ENCODE peak calls at places on chromosomes 13 and 19, in six cellular contexts. Q is uterus, S is A549, I is thyroid gland, R is HCT116, K is erythroblast. Z is an unnamed sample.

GRCh38 chr19:13132471-13133166 is 14.6 kb downstream of the NACC1 start:
- DNase-seq in R (no peak), K (peak), S (no peak), I (peak), Q (no peak), Z (no peak)

GRCh38 chr19:7679017-7679720 is 1.5 kb upstream of the TRAPPC5 start:
- DNase-seq in K (peak), I (no peak), S (no peak), Q (no peak), R (no peak), Z (no peak)

GRCh38 chr13:103156346-103156998 is 90.3 kb upstream of the SLC10A2 start:
- DNase-seq in S (no peak), R (no peak), Q (no peak), I (no peak), K (no peak), Z (no peak)

GRCh38 chr19:6720369-6721112 is at the start of gene C3:
- DNase-seq in I (peak), K (no peak), R (no peak), S (peak), Q (peak), Z (no peak)

GRCh38 chr13:108437496-108437895 is 168.0 kb downstream of the TNFSF13B start:
- DNase-seq in K (no peak), I (no peak), S (no peak), R (no peak), Q (no peak), Z (no peak)

GRCh38 chr19:30229524-30230174 is 142.5 kb upstream of the ZNF536 start:
- DNase-seq in I (no peak), R (no peak), K (no peak), S (no peak), Q (no peak), Z (no peak)

GRCh38 chr13:93180376-93180966 is 46.1 kb upstream of the GPC6 start:
- DNase-seq in I (no peak), S (no peak), K (no peak), Q (no peak), R (no peak), Z (no peak)

GRCh38 chr13:52164989-52165388 is 5.6 kb upstream of the NEK3 start:
- DNase-seq in I (no peak), R (no peak), S (no peak), Q (no peak), K (no peak), Z (no peak)

GRCh38 chr13:110303644-110304043 is 3.3 kb downstream of the COL4A1 start:
- DNase-seq in I (no peak), K (no peak), Q (no peak), R (no peak), S (no peak), Z (no peak)

GRCh38 chr19:12766051-12766521 is 9.3 kb downstream of the HOOK2 start:
- DNase-seq in S (peak), I (peak), Q (peak), R (no peak), K (peak), Z (peak)

GRCh38 chr13:23428183-23428528 is 5.3 kb downstream of the SACS start:
- DNase-seq in I (no peak), S (no peak), Q (no peak), K (no peak), R (no peak), Z (no peak)

GRCh38 chr19:3073931-3074595 is 11.8 kb upstream of the TLE5 start:
- DNase-seq in R (no peak), K (no peak), Q (peak), S (no peak), I (no peak), Z (no peak)

GRCh38 chr19:57106646-57107235 is 13.0 kb upstream of the USP29 start:
- DNase-seq in Q (no peak), R (no peak), K (no peak), I (no peak), S (no peak), Z (no peak)

GRCh38 chr13:99403458-99403971 is 96.3 kb upstream of the GPR183 start:
- DNase-seq in S (no peak), K (no peak), R (no peak), Q (no peak), I (no peak), Z (no peak)

GRCh38 chr13:111395511-111396393 is 75.3 kb downstream of the TEX29 start:
- DNase-seq in S (no peak), R (no peak), I (no peak), K (no peak), Q (no peak), Z (no peak)

GRCh38 chr19:16571689-16572331 is 405 bp downstream of the SLC35E1 start:
- DNase-seq in I (no peak), K (peak), R (no peak), S (no peak), Q (no peak), Z (no peak)

GRCh38 chr13:57123660-57124059 is 17.1 kb upstream of the PRR20A start:
- DNase-seq in R (no peak), I (no peak), Q (no peak), K (no peak), S (no peak), Z (no peak)

GRCh38 chr13:43377149-43377548 is 353.8 kb downstream of the DNAJC15 start:
- DNase-seq in Q (peak), I (no peak), S (no peak), R (no peak), K (peak), Z (no peak)

GRCh38 chr19:5147074-5147970 is 178.4 kb downstream of the KDM4B start:
- DNase-seq in R (no peak), Q (no peak), K (no peak), S (no peak), I (no peak), Z (no peak)

GRCh38 chr19:35000647-35001501 is 751 bp downstream of the GRAMD1A start:
- DNase-seq in I (peak), S (peak), K (peak), Q (no peak), R (no peak), Z (peak)
- TF ChIP-seq POLR2A in I (no peak), S (no peak), K (no peak), Q (no peak), R (no peak), Z (no peak)

GRCh38 chr13:29427937-29428309 is 167.6 kb downstream of the SLC7A1 start:
- DNase-seq in Q (no peak), I (no peak), R (no peak), K (no peak), S (no peak), Z (no peak)
- TF ChIP-seq POLR2A in Q (no peak), I (no peak), R (no peak), K (no peak), S (no peak), Z (no peak)

DNA sequence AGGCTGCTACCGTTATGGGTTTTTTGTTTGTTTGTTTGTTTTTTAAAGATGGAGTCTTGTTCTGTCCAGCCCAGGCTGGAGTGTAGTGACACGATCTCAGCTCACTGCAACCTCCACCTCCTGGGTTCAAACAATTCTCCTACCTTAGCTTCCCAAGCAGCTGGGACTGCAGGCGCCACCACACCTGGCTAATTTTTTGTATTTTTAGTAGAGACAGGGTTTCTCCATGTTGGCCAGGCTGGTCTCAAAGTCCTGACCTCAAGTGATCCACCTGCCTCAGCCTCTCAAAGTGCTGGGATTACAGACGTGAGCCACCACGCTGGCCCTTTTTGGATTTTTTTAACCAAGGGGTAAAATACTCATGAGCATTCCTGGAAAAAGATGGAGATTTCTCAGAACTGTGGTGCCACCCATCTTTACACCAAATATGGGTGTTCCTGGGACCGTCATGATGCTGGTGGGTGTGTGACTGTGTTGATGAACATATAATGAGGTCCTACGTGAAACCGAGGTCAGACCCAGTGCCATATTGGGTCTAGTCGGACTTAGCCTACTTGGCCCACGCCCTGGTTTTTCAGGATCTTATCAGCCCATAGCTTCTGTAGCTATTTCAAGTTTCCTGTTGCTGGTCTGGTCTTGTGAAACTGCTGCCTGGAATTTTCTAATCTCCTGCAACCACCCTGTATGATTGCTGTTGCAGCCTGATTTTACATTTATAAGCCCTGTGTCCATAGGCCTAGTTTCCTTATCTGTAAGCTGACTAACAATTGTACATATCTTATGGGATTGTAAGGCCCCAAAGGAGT is 6.2 kb downstream of the PPP1R15A start:
- DNase-seq in I (no peak), K (peak), S (no peak), Q (no peak), R (no peak), Z (no peak)
- TF ChIP-seq POLR2A in I (no peak), K (peak), S (no peak), Q (no peak), R (no peak), Z (no peak)

DNA sequence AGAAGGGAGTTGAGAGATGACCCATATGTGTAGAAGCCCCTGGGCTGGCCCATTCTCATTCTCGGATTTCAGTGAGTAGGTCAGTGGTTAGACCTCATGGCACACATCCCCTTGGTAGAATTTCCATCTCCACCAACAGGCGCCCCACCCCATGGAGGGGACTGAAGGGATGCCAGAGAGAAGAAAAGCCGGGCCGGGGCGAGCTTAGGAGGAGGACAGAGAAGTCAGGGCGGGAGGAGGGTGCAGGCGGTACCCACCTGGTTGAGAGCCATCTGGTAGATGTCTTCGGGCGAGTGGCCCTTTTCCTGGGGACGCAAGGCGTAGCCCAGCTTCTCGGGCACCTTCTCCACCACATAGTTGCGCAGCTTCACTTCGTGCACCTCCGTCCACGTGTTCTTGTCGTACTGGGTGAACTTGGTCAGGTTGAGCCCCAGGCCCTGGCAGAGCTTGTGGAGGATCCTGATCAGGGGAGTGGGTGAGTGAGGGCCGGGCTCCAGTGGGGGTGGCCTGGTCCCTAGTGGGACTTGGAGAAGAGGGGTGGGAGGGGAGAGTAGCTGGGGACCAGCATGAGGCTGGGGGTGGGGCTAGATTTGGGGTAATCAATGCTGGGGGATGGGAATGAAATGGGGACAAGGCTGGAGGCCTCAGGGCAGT is 2.5 kb downstream of the IL4I1 start:
- DNase-seq in S (no peak), I (no peak), Q (no peak), R (no peak), K (no peak), Z (no peak)
- TF ChIP-seq POLR2A in S (no peak), I (no peak), Q (no peak), R (no peak), K (no peak), Z (no peak)

DNA sequence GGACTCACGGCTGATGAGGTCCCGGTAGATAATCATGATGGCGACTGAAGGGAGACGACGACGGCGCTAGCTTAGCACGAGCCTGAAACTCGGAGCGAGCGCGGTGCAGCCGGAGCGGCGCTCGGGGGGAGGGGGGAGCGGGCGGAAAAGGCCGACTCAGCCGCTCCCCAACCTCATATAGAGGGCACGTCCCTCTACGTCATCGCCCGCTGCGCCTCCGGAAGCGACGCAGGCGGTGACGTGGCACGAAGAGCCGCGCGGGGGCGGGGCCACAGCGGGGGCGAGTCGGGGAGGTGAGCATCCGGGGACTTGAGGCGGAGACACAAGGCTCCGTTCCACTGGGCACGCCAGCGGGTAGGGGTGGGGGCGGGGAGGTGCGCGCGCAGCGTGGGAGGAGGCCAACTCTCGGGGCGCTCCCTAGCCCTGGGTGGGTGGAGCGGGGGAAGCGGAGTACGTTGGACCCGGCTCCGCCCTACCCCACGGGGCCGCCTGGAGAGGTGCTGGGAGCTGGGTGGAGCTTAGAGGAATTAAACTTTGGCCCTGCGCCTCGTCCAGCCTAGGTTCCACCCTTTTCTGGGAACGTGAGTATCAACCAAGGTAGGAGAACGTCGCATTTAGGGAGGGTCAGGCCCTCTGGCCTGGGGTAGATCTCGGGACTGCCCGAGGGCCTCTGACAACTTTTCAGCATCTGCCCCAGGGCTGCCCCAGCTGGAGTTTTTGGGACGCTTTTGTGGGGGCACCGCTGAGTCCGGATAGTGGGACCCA is at the start of gene TPT1:
- DNase-seq in K (peak), I (peak), R (peak), S (peak), Q (peak), Z (peak)
- TF ChIP-seq POLR2A in K (peak), I (peak), R (peak), S (peak), Q (peak), Z (peak)

GRCh38 chr19:55601127-55601526 is 1.0 kb downstream of the ZNF524 start:
- DNase-seq in R (no peak), K (no peak), I (no peak), S (no peak), Q (no peak), Z (no peak)
- TF ChIP-seq POLR2A in R (no peak), K (no peak), I (no peak), S (no peak), Q (no peak), Z (no peak)

DNA sequence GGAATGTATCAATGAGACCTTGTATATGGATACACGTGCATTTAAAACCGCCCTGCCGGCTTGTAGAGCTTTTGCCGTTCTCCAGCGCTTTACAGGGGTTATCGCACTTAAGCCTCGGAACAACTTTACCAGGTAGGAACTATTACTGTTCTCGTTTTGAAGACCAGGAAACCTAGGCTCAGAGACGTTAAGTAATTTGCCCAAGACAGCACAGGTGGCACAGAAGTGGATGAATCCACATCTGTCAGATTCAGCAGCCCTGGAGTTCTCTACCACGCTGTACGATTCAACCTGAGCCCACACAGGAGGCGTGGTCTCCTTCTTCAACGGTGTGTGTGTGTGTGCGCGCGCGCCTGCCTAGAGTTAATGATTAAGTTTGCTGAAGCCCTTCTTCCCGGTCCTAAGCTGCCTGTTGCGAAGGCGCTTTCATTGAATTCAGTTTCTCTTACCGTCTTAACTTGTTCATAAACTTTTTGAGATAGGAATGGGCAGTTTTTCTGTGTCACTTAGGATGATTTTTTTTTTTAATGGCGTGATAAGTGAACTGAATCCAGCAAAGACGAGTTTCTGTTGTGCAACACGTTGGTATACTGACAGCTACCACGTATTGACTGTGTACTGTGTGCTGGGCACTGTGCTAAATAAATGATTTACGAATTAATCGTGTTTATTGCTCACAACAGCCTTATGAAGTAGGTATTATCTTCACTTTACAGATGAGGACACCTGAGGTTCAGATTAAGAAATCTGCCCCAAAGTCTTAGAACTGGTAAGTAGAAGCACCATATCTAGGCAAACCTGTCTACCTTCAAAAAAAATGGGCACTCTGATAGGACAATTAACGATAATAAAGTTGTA is 67.4 kb downstream of the KCNRG start:
- DNase-seq in K (peak), I (peak), R (peak), S (peak), Q (peak), Z (peak)
- TF ChIP-seq POLR2A in K (no peak), I (no peak), R (no peak), S (peak), Q (no peak), Z (no peak)